ENCODE peak calls at places on chromosomes 13 and 19, in seven cellular contexts. V is A549, B is K562, A is SK-N-SH, R is transverse colon, Q is tibial nerve, F is stomach. K is an unnamed sample.
A peak's percentile ranks its signal among the peaks of the same experiment; 100 is the strongest.

GRCh38 chr19:23996549-23996948 is 81.9 kb downstream of the ZNF726 start:
- DNase-seq in V (peak; percentile 48), B (peak; percentile 38), A (peak; percentile 57), R (no peak), Q (no peak), F (no peak), K (no peak)

GRCh38 chr19:2549701-2550191 is 73.8 kb downstream of the GADD45B start:
- DNase-seq in V (no peak), B (no peak), A (no peak), R (peak; percentile 72), Q (peak; percentile 73), F (peak; percentile 43), K (no peak)

GRCh38 chr13:60689076-60689475 is 292.1 kb downstream of the TDRD3 start:
- DNase-seq in V (no peak), B (no peak), A (peak; percentile 14), R (no peak), Q (no peak), F (no peak), K (no peak)

GRCh38 chr19:57028804-57029525 is 90.8 kb upstream of the USP29 start:
- DNase-seq in V (no peak), B (no peak), A (no peak), R (no peak), Q (no peak), F (no peak), K (no peak)

GRCh38 chr13:32669030-32669646 is 82.9 kb downstream of the PDS5B start:
- DNase-seq in V (peak; percentile 48), B (peak; percentile 22), A (peak; percentile 36), R (no peak), Q (no peak), F (no peak), K (no peak)

GRCh38 chr19:50741179-50741933 is 18.2 kb downstream of the CLEC11A start:
- DNase-seq in V (no peak), B (no peak), A (no peak), R (no peak), Q (no peak), F (no peak), K (no peak)

GRCh38 chr13:62320129-62320724 is 904.6 kb upstream of the PCDH20 start:
- DNase-seq in V (peak; percentile 54), B (no peak), A (peak; percentile 38), R (no peak), Q (no peak), F (no peak), K (no peak)

GRCh38 chr19:15563325-15563794 is 51.7 kb upstream of the CYP4F8 start:
- DNase-seq in V (no peak), B (peak; percentile 69), A (peak; percentile 34), R (peak; percentile 54), Q (no peak), F (peak; percentile 61), K (peak; percentile 69)

GRCh38 chr19:53647792-53648191 is 16.0 kb downstream of the DPRX start:
- DNase-seq in V (no peak), B (no peak), A (no peak), R (no peak), Q (no peak), F (no peak), K (no peak)

GRCh38 chr19:13398780-13399726 is 107.2 kb downstream of the CACNA1A start:
- DNase-seq in V (peak; percentile 2), B (peak; percentile 53), A (no peak), R (no peak), Q (no peak), F (no peak), K (no peak)

GRCh38 chr13:36344173-36344572 is 2.0 kb downstream of the SPART start:
- DNase-seq in V (peak; percentile 26), B (peak; percentile 19), A (no peak), R (peak; percentile 10), Q (no peak), F (no peak), K (peak; percentile 38)

GRCh38 chr19:16506961-16507360 is 10.8 kb downstream of the C19orf44 start:
- DNase-seq in V (no peak), B (no peak), A (no peak), R (no peak), Q (no peak), F (no peak), K (no peak)

GRCh38 chr19:30785728-30786127 is 413.5 kb downstream of the ZNF536 start:
- DNase-seq in V (no peak), B (no peak), A (no peak), R (no peak), Q (no peak), F (no peak), K (no peak)

GRCh38 chr19:3700242-3701032 is at the start of gene PIP5K1C:
- DNase-seq in V (peak; percentile 83), B (peak; percentile 96), A (peak; percentile 98), R (peak; percentile 95), Q (peak; percentile 83), F (peak; percentile 94), K (peak; percentile 85)

GRCh38 chr19:39514840-39515550 is at the start of gene SELENOV:
- DNase-seq in V (no peak), B (peak; percentile 27), A (peak; percentile 83), R (no peak), Q (no peak), F (no peak), K (peak; percentile 20)

GRCh38 chr19:1668339-1669123 is 16.1 kb upstream of the TCF3 start:
- DNase-seq in V (no peak), B (no peak), A (no peak), R (peak; percentile 60), Q (no peak), F (no peak), K (no peak)

GRCh38 chr13:20993661-20994440 is 67.5 kb downstream of the LATS2 start:
- DNase-seq in V (no peak), B (peak; percentile 73), A (no peak), R (no peak), Q (no peak), F (no peak), K (no peak)

GRCh38 chr13:30364133-30364532 is 56.8 kb upstream of the KATNAL1 start:
- DNase-seq in V (no peak), B (no peak), A (peak; percentile 33), R (no peak), Q (no peak), F (no peak), K (no peak)

GRCh38 chr19:4742717-4743646 is 19.3 kb upstream of the DPP9 start:
- DNase-seq in V (no peak), B (no peak), A (peak; percentile 82), R (no peak), Q (no peak), F (no peak), K (no peak)

GRCh38 chr19:10998045-10998533 is 37.3 kb downstream of the SMARCA4 start:
- DNase-seq in V (no peak), B (no peak), A (no peak), R (peak; percentile 48), Q (peak; percentile 19), F (no peak), K (no peak)

GRCh38 chr13:48806522-48806921 is 152.8 kb downstream of the CYSLTR2 start:
- DNase-seq in V (no peak), B (no peak), A (no peak), R (no peak), Q (no peak), F (no peak), K (no peak)

GRCh38 chr19:49157445-49158224 is at the start of gene TRPM4:
- DNase-seq in V (peak; percentile 84), B (peak; percentile 94), A (peak; percentile 92), R (peak; percentile 95), Q (peak; percentile 79), F (peak; percentile 96), K (peak; percentile 30)
- TF ChIP-seq EP300 in V (no peak), B (no peak), A (no peak), R (no peak), Q (peak; percentile 82), F (no peak), K (no peak)

GRCh38 chr19:35053667-35054293 is 12.3 kb downstream of the HPN start:
- DNase-seq in V (no peak), B (no peak), A (no peak), R (no peak), Q (no peak), F (no peak), K (no peak)

GRCh38 chr19:35055715-35056179 is 14.2 kb downstream of the HPN start:
- DNase-seq in V (peak; percentile 51), B (peak; percentile 46), A (no peak), R (no peak), Q (no peak), F (no peak), K (no peak)

GRCh38 chr19:35056513-35057063 is 15.1 kb downstream of the HPN start:
- DNase-seq in V (no peak), B (no peak), A (no peak), R (no peak), Q (no peak), F (no peak), K (no peak)

GRCh38 chr19:35052599-35053190 is 11.2 kb downstream of the HPN start:
- DNase-seq in V (peak; percentile 71), B (no peak), A (no peak), R (no peak), Q (no peak), F (no peak), K (no peak)

DNA sequence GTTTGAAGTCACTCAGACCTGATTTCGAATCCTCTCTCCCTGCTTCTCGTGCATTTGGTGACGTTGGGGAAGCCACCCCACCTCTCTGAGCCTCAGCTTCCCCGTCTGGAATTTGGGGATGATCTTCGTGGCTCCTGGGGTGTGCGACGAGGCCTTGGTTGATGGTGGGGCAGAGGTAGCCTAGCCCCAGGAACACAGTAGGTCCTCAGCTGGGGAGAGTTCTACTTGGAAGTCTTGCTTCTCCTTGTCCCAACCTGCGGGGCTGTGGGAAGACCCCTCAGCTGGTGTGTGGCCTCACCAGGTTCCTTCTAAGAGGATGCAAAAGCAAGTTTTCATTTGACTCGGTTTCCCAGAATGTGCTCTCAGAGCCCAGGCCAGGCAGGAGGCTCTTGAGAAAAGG is 13.1 kb downstream of the HPN start:
- DNase-seq in V (no peak), B (no peak), A (no peak), R (no peak), Q (no peak), F (no peak), K (no peak)
- H3K4me3 ChIP-seq in V (no peak overlapping the region), B (no peak overlapping the region), A (no peak overlapping the region), R (no peak overlapping the region), Q (no peak overlapping the region), F (no peak overlapping the region), K (no peak overlapping the region)

DNA sequence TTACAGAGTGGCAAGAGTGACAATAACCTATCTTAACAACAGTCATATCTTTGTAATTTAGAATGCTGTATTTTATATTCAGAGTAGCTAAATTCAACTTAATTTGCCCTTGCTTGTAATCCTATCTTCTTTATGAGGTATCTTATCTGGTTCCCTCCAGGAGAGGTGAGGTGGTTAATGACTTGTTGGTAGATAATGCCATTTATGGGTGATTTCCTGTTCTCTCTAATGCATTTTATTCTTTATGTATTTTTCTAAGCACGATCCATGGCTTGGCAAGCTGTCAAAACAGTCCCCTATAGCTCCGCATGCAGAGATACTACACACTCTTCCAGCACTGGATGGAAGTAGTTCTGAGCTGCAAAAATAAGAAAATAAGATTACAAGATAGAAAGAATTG is 267.9 kb downstream of the LMO7 start:
- DNase-seq in V (no peak), B (no peak), A (no peak), R (no peak), Q (no peak), F (no peak), K (no peak)
- TF ChIP-seq EP300 in V (no peak), B (no peak), A (no peak), R (no peak), Q (no peak), F (no peak), K (no peak)

GRCh38 chr13:84940801-84941200 is 858.4 kb downstream of the SLITRK6 start:
- DNase-seq in V (no peak), B (no peak), A (no peak), R (no peak), Q (no peak), F (no peak), K (no peak)
- H3K4me3 ChIP-seq in V (no peak overlapping the region), B (no peak overlapping the region), A (no peak overlapping the region), R (no peak overlapping the region), Q (no peak overlapping the region), F (no peak overlapping the region), K (no peak overlapping the region)

K was measured in ovary.